ENCODE peak calls at places on chromosomes 3 and 15, in four cellular contexts. One of them, this sample, is unnamed.

GRCh38 chr3:171460226-171461086 is at the start of gene TNIK:
- DNase-seq in NCI-H187: peak; percentile 81
- DNase-seq in stimulated activated CD4-positive, alpha-beta T cell treated with anti-CD3 and anti-CD28 coated beads, TNF-alpha, amount 100 ng/mL, for 4 hours: peak; percentile 95
- DNase-seq in activated naive CD4-positive, alpha-beta T cell: peak; percentile 82
- DNase-seq in this sample: peak; percentile 92

GRCh38 chr3:128408693-128409620 is 57.7 kb downstream of the DNAJB8 start:
- DNase-seq in NCI-H187: no peak
- DNase-seq in stimulated activated CD4-positive, alpha-beta T cell treated with anti-CD3 and anti-CD28 coated beads, TNF-alpha, amount 100 ng/mL, for 4 hours: no peak
- DNase-seq in activated naive CD4-positive, alpha-beta T cell: no peak
- DNase-seq in this sample: no peak

GRCh38 chr15:89803941-89804800 is 10.5 kb downstream of the ANPEP start:
- DNase-seq in NCI-H187: no peak
- DNase-seq in stimulated activated CD4-positive, alpha-beta T cell treated with anti-CD3 and anti-CD28 coated beads, TNF-alpha, amount 100 ng/mL, for 4 hours: no peak
- DNase-seq in activated naive CD4-positive, alpha-beta T cell: no peak
- DNase-seq in this sample: no peak

GRCh38 chr3:185685231-185686035 is 99.3 kb downstream of the SENP2 start:
- DNase-seq in NCI-H187: no peak
- DNase-seq in stimulated activated CD4-positive, alpha-beta T cell treated with anti-CD3 and anti-CD28 coated beads, TNF-alpha, amount 100 ng/mL, for 4 hours: no peak
- DNase-seq in activated naive CD4-positive, alpha-beta T cell: no peak
- DNase-seq in this sample: no peak

GRCh38 chr15:37100109-37100873 is at the start of gene MEIS2:
- DNase-seq in NCI-H187: peak; percentile 52
- DNase-seq in stimulated activated CD4-positive, alpha-beta T cell treated with anti-CD3 and anti-CD28 coated beads, TNF-alpha, amount 100 ng/mL, for 4 hours: no peak
- DNase-seq in activated naive CD4-positive, alpha-beta T cell: no peak
- DNase-seq in this sample: peak; percentile 32

GRCh38 chr3:35486295-35486694 is 153.0 kb upstream of the ARPP21 start:
- DNase-seq in NCI-H187: no peak
- DNase-seq in stimulated activated CD4-positive, alpha-beta T cell treated with anti-CD3 and anti-CD28 coated beads, TNF-alpha, amount 100 ng/mL, for 4 hours: no peak
- DNase-seq in activated naive CD4-positive, alpha-beta T cell: no peak
- DNase-seq in this sample: no peak

GRCh38 chr15:85570331-85570730 is 189.9 kb downstream of the AKAP13 start:
- DNase-seq in NCI-H187: no peak
- DNase-seq in stimulated activated CD4-positive, alpha-beta T cell treated with anti-CD3 and anti-CD28 coated beads, TNF-alpha, amount 100 ng/mL, for 4 hours: no peak
- DNase-seq in activated naive CD4-positive, alpha-beta T cell: no peak
- DNase-seq in this sample: no peak

GRCh38 chr3:62876064-62876463 is 848 bp upstream of the CADPS start:
- DNase-seq in NCI-H187: no peak
- DNase-seq in stimulated activated CD4-positive, alpha-beta T cell treated with anti-CD3 and anti-CD28 coated beads, TNF-alpha, amount 100 ng/mL, for 4 hours: no peak
- DNase-seq in activated naive CD4-positive, alpha-beta T cell: no peak
- DNase-seq in this sample: no peak

GRCh38 chr15:101206173-101206572 is 45.7 kb downstream of the CHSY1 start:
- DNase-seq in NCI-H187: no peak
- DNase-seq in stimulated activated CD4-positive, alpha-beta T cell treated with anti-CD3 and anti-CD28 coated beads, TNF-alpha, amount 100 ng/mL, for 4 hours: peak; percentile 81
- DNase-seq in activated naive CD4-positive, alpha-beta T cell: peak; percentile 6
- DNase-seq in this sample: peak; percentile 29

GRCh38 chr15:75367913-75368688 is at the start of gene MAN2C1:
- DNase-seq in NCI-H187: peak; percentile 45
- DNase-seq in stimulated activated CD4-positive, alpha-beta T cell treated with anti-CD3 and anti-CD28 coated beads, TNF-alpha, amount 100 ng/mL, for 4 hours: peak; percentile 86
- DNase-seq in activated naive CD4-positive, alpha-beta T cell: peak; percentile 77
- DNase-seq in this sample: peak; percentile 86

GRCh38 chr15:20280933-20281463 is 260.6 kb downstream of the GOLGA6L6 start:
- DNase-seq in NCI-H187: no peak
- DNase-seq in stimulated activated CD4-positive, alpha-beta T cell treated with anti-CD3 and anti-CD28 coated beads, TNF-alpha, amount 100 ng/mL, for 4 hours: no peak
- DNase-seq in activated naive CD4-positive, alpha-beta T cell: no peak
- DNase-seq in this sample: no peak

GRCh38 chr3:16841906-16842709 is 42.6 kb upstream of the PLCL2 start:
- DNase-seq in NCI-H187: no peak
- DNase-seq in stimulated activated CD4-positive, alpha-beta T cell treated with anti-CD3 and anti-CD28 coated beads, TNF-alpha, amount 100 ng/mL, for 4 hours: peak; percentile 55
- DNase-seq in activated naive CD4-positive, alpha-beta T cell: peak; percentile 41
- DNase-seq in this sample: peak; percentile 81

This sample was measured in central memory CD4-positive, alpha-beta T cell.